ENCODE peak calls at places on chromosome 10, in seven cellular contexts. A is tibial nerve; Y is HEK293T; S is thoracic aorta; B is astrocyte of the spinal cord; I is activated naive CD8-positive, alpha-beta T cell treated with anti-CD3 and anti-CD28 coated beads, Interleukin-2, amount 50 U/mL, for 16 hours; F is fibroblast of the conjunctiva. V is an unnamed sample.

GRCh38 chr10:86286591-86287421 is 79.8 kb downstream of the GRID1 start:
- DNase-seq in A (no peak), F (no peak), S (no peak), Y (no peak), I (no peak), B (no peak), V (no peak)

GRCh38 chr10:27621441-27621840 is 117.3 kb downstream of the RAB18 start:
- DNase-seq in S (no peak), A (no peak), F (no peak), Y (no peak), I (no peak), B (no peak), V (no peak)

GRCh38 chr10:132528064-132528800 is 9.4 kb upstream of the INPP5A start:
- DNase-seq in F (peak), I (no peak), B (no peak), A (no peak), Y (no peak), S (no peak), V (peak)

GRCh38 chr10:48605786-48606529 is 1.1 kb upstream of the ARHGAP22 start:
- DNase-seq in I (no peak), Y (no peak), F (no peak), S (no peak), A (no peak), B (peak), V (no peak)

GRCh38 chr10:118343115-118343514 is 991 bp upstream of the FAM204A start:
- DNase-seq in F (no peak), I (no peak), S (no peak), A (no peak), Y (no peak), B (peak), V (no peak)

GRCh38 chr10:37495415-37495814 is 362.0 kb downstream of the ZNF248 start:
- DNase-seq in A (no peak), I (no peak), B (no peak), S (no peak), Y (no peak), F (no peak), V (no peak)

GRCh38 chr10:76311752-76312699 is 880.6 kb downstream of the LRMDA start:
- DNase-seq in Y (peak), F (no peak), A (no peak), S (no peak), I (no peak), B (no peak), V (no peak)

GRCh38 chr10:112304460-112304859 is 21.3 kb downstream of the TECTB start:
- DNase-seq in I (no peak), S (no peak), B (no peak), Y (no peak), F (no peak), A (no peak), V (no peak)

GRCh38 chr10:93032105-93032808 is 28.3 kb upstream of the CYP26C1 start:
- DNase-seq in S (no peak), F (no peak), A (no peak), Y (no peak), I (no peak), B (no peak), V (no peak)

GRCh38 chr10:98364432-98365102 is 50.4 kb downstream of the PYROXD2 start:
- DNase-seq in F (no peak), I (no peak), A (no peak), Y (no peak), S (no peak), B (no peak), V (no peak)

GRCh38 chr10:58701398-58702135 is 188.9 kb downstream of the BICC1 start:
- DNase-seq in A (no peak), F (peak), Y (no peak), I (no peak), B (peak), S (no peak), V (no peak)

GRCh38 chr10:61492596-61492995 is 39.4 kb upstream of the TMEM26 start:
- DNase-seq in Y (no peak), A (no peak), S (no peak), F (no peak), I (no peak), B (no peak), V (no peak)

GRCh38 chr10:130141878-130142277 is 5.7 kb downstream of the GLRX3 start:
- DNase-seq in S (no peak), Y (no peak), A (no peak), I (no peak), F (no peak), B (no peak), V (no peak)